ENCODE peak calls at places on chromosomes 2 and 18, in four cellular contexts. I is iPS DF 6.9; W is stimulated activated CD4-positive, alpha-beta T cell treated with anti-CD3 and anti-CD28 coated beads, Interleukin-1b, Interleukin-23, amount 100 ng/mL, for 48 hours; S is Right ventricle myocardium superior. T is an unnamed sample.

GRCh38 chr2:147846382-147847081 is 1.7 kb downstream of the ACVR2A start:
- DNase-seq in S (no peak), I (no peak), W (no peak), T (no peak)

GRCh38 chr2:8412082-8412481 is 269.8 kb upstream of the ID2 start:
- DNase-seq in W (no peak), S (no peak), I (no peak), T (no peak)

GRCh38 chr2:71686781-71687180 is 233.4 kb downstream of the DYSF start:
- DNase-seq in W (no peak), I (no peak), S (no peak), T (no peak)

GRCh38 chr2:200286578-200286977 is 19.9 kb upstream of the SPATS2L start:
- DNase-seq in W (no peak), I (no peak), S (no peak), T (no peak)

GRCh38 chr2:60539177-60539576 is 14.3 kb downstream of the BCL11A start:
- DNase-seq in I (no peak), S (no peak), W (no peak), T (no peak)

GRCh38 chr18:76801567-76802505 is 20.5 kb upstream of the ZNF236 start:
- DNase-seq in I (no peak), S (peak; percentile 80), W (peak; percentile 31), T (no peak)

GRCh38 chr2:240906141-240906910 is at the start of gene CROCC2:
- DNase-seq in S (peak; percentile 33), I (no peak), W (no peak), T (no peak)

GRCh38 chr18:74511823-74512222 is 15.7 kb downstream of the CNDP2 start:
- DNase-seq in I (no peak), S (no peak), W (no peak), T (no peak)

GRCh38 chr2:159891917-159892691 is 94.1 kb upstream of the CD302 start:
- DNase-seq in W (no peak), I (no peak), S (no peak), T (peak; percentile 11)